ENCODE peak calls at places on chromosomes 12 and 14, in six cellular contexts. I is foreskin fibroblast, A is bronchial epithelial cell, W is pancreas, L is tibial artery, K is mammary epithelial cell. T is an unnamed sample.

GRCh38 chr14:39668449-39668848 is 236.2 kb upstream of the FBXO33 start:
- DNase-seq in I (no peak), A (peak; percentile 14), W (no peak), L (no peak), K (no peak), T (no peak)

GRCh38 chr14:104094709-104095425 is 9.4 kb downstream of the ASPG start:
- DNase-seq in I (peak; percentile 60), A (peak; percentile 23), W (peak; percentile 96), L (no peak), K (peak; percentile 26), T (peak; percentile 67)

GRCh38 chr14:47485421-47485820 is 190.0 kb downstream of the MDGA2 start:
- DNase-seq in I (no peak), A (no peak), W (no peak), L (no peak), K (no peak), T (no peak)

GRCh38 chr12:29640589-29641345 is 143.0 kb downstream of the TMTC1 start:
- DNase-seq in I (peak; percentile 28), A (no peak), W (no peak), L (no peak), K (peak; percentile 60), T (no peak)

GRCh38 chr14:35336171-35337073 is 44.2 kb downstream of the PSMA6 start:
- DNase-seq in I (peak; percentile 80), A (peak; percentile 96), W (peak; percentile 77), L (peak; percentile 96), K (peak; percentile 97), T (peak; percentile 91)

GRCh38 chr12:62799126-62799736 is 135.7 kb downstream of the PPM1H start:
- DNase-seq in I (peak; percentile 84), A (peak; percentile 56), W (no peak), L (peak; percentile 57), K (peak; percentile 36), T (peak; percentile 81)

GRCh38 chr14:32469388-32470160 is 140.5 kb downstream of the AKAP6 start:
- DNase-seq in I (peak; percentile 63), A (peak; percentile 72), W (no peak), L (no peak), K (peak; percentile 39), T (peak; percentile 37)

GRCh38 chr14:91323671-91324605 is 79.4 kb upstream of the GPR68 start:
- DNase-seq in I (peak; percentile 81), A (peak; percentile 55), W (peak; percentile 95), L (peak; percentile 85), K (peak; percentile 43), T (peak; percentile 90)

GRCh38 chr12:46342562-46343033 is 30.0 kb downstream of the SLC38A2 start:
- DNase-seq in I (peak; percentile 57), A (peak; percentile 86), W (no peak), L (no peak), K (peak; percentile 69), T (peak; percentile 60)

GRCh38 chr12:57628280-57629191 is 4.5 kb downstream of the B4GALNT1 start:
- DNase-seq in I (no peak), A (no peak), W (no peak), L (no peak), K (no peak), T (no peak)

GRCh38 chr12:119447618-119448017 is 113.1 kb downstream of the CCDC60 start:
- DNase-seq in I (no peak), A (no peak), W (no peak), L (no peak), K (no peak), T (no peak)

GRCh38 chr14:73255693-73256225 is 18.5 kb downstream of the PAPLN start:
- DNase-seq in I (no peak), A (no peak), W (no peak), L (no peak), K (no peak), T (no peak)
- H3K4me3 ChIP-seq in I (no peak overlapping the region), A (no peak overlapping the region), W (no peak overlapping the region), L (no peak overlapping the region), K (no peak overlapping the region), T (no peak overlapping the region)

DNA sequence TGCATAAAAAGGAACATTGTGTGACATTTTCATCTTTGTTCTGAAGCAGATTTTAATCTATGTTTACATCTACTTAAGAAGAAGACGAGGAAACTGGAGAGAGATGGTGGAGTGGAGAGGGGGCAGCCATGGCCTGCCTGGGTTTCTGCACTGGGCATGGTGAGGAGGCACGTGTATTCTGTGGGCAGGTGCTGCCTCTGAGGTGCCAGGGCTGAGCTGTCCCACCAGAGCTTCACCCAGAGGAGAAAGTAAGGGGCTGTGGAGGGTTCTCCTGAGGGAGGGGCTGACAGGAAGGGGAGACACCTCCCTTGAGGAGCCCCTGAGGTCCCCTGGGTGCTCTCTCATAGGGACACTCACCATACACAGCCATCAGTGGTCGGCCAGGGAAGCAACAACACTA is 372.4 kb upstream of the OR4E1 start:
- DNase-seq in I (no peak), A (no peak), W (no peak), L (no peak), K (no peak), T (no peak)
- TF ChIP-seq CTCF in I (no peak), A (no peak), W (no peak), L (no peak), K (no peak), T (no peak)

DNA sequence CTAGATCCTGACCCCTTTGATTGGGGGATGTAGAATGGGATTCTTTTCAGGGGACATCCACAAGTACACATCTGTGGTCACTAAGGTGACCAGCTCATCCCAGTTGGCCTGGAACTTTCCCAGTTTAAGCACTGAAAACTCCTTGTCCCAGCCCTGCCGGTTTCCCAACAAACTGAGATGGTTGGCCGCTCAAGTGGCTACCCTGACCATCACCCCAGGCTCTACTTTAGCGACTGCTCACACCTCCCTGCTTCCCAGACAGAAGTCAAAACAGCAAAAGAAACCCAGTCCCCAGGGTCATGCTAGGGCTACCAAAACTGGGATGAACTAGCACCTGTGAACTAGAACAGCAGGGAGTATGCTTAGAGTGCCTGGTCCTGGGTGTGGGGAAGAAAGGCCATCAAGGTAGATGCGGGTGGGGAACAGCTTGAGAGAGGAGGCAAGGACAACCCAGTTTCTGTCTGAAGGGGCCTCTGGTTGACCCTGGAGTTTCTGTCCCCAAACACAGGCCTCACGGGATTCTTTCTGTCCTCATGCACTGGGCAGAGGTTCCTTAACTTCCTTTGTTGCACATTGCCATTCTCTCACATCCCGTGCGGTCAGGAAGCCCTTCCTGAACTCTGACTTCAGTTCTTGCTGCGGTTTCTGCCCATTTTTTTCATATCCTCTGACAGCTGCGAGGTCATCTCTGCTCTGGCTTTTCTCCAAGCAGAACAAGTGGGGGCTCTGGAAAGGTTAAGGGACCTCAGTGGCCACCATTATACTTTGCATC is 1.6 kb downstream of the LTB4R start:
- DNase-seq in I (no peak), A (no peak), W (no peak), L (peak; percentile 59), K (no peak), T (peak; percentile 74)
- H3K4me3 ChIP-seq in I (no peak overlapping the region), A (no peak overlapping the region), W (no peak overlapping the region), L (no peak overlapping the region), K (no peak overlapping the region), T (no peak overlapping the region)

GRCh38 chr14:52467515-52468266 is 84.6 kb downstream of the TXNDC16 start:
- DNase-seq in I (no peak), A (no peak), W (no peak), L (no peak), K (no peak), T (no peak)

GRCh38 chr14:52472728-52473127 is 79.6 kb downstream of the TXNDC16 start:
- DNase-seq in I (no peak), A (no peak), W (no peak), L (no peak), K (no peak), T (no peak)

GRCh38 chr14:52473557-52473956 is 78.7 kb downstream of the TXNDC16 start:
- DNase-seq in I (peak; percentile 63), A (peak; percentile 60), W (no peak), L (no peak), K (peak; percentile 31), T (peak; percentile 46)
- TF ChIP-seq CTCF in I (peak; percentile 18), A (peak; percentile 15), W (no peak), L (peak; percentile 23), K (peak; percentile 42), T (no peak)

DNA sequence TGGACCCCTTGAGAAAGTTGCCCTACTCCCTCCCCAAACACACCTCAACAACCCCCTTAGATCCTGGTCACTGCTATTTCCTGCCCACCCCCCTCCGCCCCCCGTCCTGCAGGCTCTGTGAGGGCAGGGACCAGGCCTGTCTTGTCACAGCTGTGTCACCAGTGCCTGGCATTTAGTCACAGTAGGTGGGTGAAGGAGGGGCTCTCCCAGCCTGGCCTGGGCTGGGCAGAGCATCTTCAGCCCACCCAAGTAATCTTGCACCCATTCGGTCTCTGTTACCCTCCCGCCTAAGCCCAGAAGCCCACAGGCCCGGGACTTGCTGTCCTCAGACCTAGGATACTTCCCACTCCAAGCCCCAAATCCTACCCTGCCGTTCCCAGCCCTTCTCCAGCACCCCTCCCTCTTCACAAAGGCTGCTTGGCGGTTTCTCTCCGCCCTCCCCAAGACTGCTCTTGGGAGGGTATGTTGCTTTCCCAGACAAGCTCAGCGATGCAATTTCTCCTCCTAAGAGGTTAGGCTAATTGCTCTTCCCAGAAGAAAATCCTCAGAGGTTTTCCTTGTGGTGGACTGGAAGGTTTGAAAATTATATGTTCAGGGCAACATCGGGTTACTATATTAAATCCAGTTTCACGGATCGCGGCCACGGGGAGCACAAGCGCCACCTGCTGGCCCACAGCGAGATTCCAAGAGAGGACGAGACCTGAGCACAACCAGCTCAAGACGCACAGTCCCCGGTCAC is 50.8 kb upstream of the ZFP36L1 start:
- DNase-seq in I (peak; percentile 86), A (peak; percentile 50), W (peak; percentile 91), L (peak; percentile 76), K (peak; percentile 46), T (peak; percentile 61)
- H3K4me3 ChIP-seq in I (no peak overlapping the region), A (no peak overlapping the region), W (no peak overlapping the region), L (peak overlapping the region; percentile 38), K (no peak overlapping the region), T (no peak overlapping the region)

GRCh38 chr14:22812744-22813143 is 2.5 kb downstream of the SLC7A7 start:
- DNase-seq in I (no peak), A (no peak), W (no peak), L (no peak), K (no peak), T (no peak)
- TF ChIP-seq CTCF in I (no peak), A (no peak), W (no peak), L (no peak), K (no peak), T (no peak)

GRCh38 chr12:8081228-8081920 is 700 bp upstream of the NECAP1 start:
- DNase-seq in I (peak; percentile 39), A (no peak), W (no peak), L (no peak), K (peak; percentile 17), T (peak; percentile 34)
- H3K4me3 ChIP-seq in I (peak overlapping the region; percentile 99), A (peak overlapping the region; percentile 62), W (peak overlapping the region; percentile 87), L (peak overlapping the region; percentile 64), K (peak overlapping the region; percentile 74), T (peak overlapping the region; percentile 96)

DNA sequence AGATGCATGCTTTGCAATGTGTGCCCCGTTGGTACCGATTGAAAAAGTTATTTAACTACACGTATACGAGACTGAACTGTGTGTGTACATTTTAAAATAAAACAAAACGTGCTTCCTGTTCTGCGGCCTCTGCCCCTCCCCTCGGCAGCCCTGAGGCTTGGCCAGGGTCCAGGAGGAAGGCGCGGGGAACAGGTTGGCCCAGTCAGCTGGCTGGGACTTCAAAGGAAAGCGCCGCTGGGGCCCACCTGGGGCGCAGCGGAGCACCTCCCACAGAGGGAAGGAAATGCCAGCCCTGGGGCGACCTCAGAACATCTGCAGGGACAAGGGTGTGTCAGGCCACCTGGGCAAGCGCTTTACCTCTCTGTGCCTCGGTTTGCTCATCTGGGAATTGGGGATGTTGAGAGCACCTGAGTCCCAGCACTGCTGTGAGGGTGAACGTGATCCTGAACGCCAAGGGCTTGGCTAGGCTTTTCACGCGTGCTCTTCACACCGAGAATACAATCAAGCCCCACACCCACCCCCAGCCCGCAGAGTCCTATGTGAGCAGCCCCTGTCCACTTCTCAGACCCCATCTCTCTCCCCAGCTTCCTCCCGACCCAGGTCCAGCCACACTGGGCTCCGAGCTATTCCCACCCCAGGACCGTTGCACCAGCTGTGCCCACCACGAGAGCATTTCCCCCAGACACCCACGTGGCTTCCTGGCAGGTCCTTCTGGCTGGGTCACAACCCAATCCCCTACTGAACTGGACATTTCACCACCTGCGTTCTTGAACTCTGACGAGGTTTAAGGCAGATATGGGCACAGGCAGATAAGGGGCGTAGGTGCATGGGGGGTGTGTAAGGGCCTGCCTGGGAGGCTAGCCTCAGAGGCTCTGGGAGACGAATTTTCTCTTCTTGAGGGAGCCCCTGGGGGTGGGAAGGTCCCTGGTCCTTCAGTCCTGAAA is 41.9 kb upstream of the NCOR2 start:
- DNase-seq in I (peak; percentile 58), A (peak; percentile 74), W (peak; percentile 99), L (peak; percentile 45), K (peak; percentile 82), T (peak; percentile 84)
- TF ChIP-seq CTCF in I (no peak), A (no peak), W (no peak), L (no peak), K (no peak), T (no peak)